ENCODE peak calls at places on chromosome 10, in seven cellular contexts. C, Z, R, V, J, F and B are unnamed samples.

GRCh38 chr10:13705526-13706169 is 118.9 kb downstream of the PRPF18 start:
- DNase-seq in Z (no peak), J (no peak), R (no peak), C (no peak), F (no peak), V (no peak), B (no peak)

GRCh38 chr10:29130190-29130673 is 158.6 kb upstream of the LYZL1 start:
- DNase-seq in J (no peak), C (no peak), R (no peak), F (no peak), Z (peak), V (no peak), B (no peak)

GRCh38 chr10:101144053-101144452 is 13.0 kb downstream of the TLX1 start:
- DNase-seq in V (no peak), J (no peak), Z (no peak), R (no peak), F (no peak), C (no peak), B (no peak)

GRCh38 chr10:17693009-17693408 is 49.1 kb downstream of the STAM start:
- DNase-seq in Z (no peak), C (no peak), R (no peak), V (no peak), J (no peak), F (no peak), B (no peak)

GRCh38 chr10:3623746-3624145 is 161.3 kb downstream of the KLF6 start:
- DNase-seq in F (no peak), Z (no peak), J (no peak), R (no peak), C (no peak), V (no peak), B (no peak)

GRCh38 chr10:97150616-97151015 is 35.1 kb downstream of the SLIT1 start:
- DNase-seq in R (no peak), Z (no peak), J (no peak), F (no peak), C (no peak), V (no peak), B (no peak)

GRCh38 chr10:102313221-102313896 is 68.0 kb downstream of the GBF1 start:
- DNase-seq in F (no peak), Z (no peak), J (no peak), R (no peak), V (no peak), C (no peak), B (no peak)

GRCh38 chr10:98916751-98917150 is 318.9 kb downstream of the HPSE2 start:
- DNase-seq in F (no peak), Z (no peak), C (no peak), J (no peak), V (no peak), R (no peak), B (no peak)

GRCh38 chr10:84076047-84076388 is 63.3 kb upstream of the GHITM start:
- DNase-seq in F (no peak), J (no peak), Z (no peak), V (no peak), C (no peak), R (no peak), B (no peak)

GRCh38 chr10:110556993-110557601 is 10.4 kb upstream of the SMC3 start:
- DNase-seq in C (peak), R (peak), J (peak), F (no peak), Z (peak), V (no peak), B (peak)

GRCh38 chr10:46541017-46541661 is 15.3 kb downstream of the GPRIN2 start:
- DNase-seq in Z (peak), C (peak), J (peak), R (no peak), F (peak), V (no peak), B (peak)

GRCh38 chr10:103969436-103969835 is 2.5 kb downstream of the SLK start:
- DNase-seq in Z (no peak), R (no peak), V (no peak), F (no peak), J (no peak), C (no peak), B (no peak)

GRCh38 chr10:31321396-31321941 is 2.5 kb downstream of the ZEB1 start:
- DNase-seq in C (peak), J (peak), F (no peak), Z (no peak), V (no peak), R (peak), B (no peak)

GRCh38 chr10:132470306-132471124 is 67.1 kb upstream of the INPP5A start:
- DNase-seq in V (no peak), F (peak), J (peak), C (peak), R (no peak), Z (no peak), B (no peak)

GRCh38 chr10:44703241-44704155 is 207.6 kb upstream of the TMEM72 start:
- DNase-seq in F (no peak), Z (no peak), V (no peak), C (no peak), J (no peak), R (no peak), B (no peak)

GRCh38 chr10:27192284-27192683 is 37.1 kb downstream of the MASTL start:
- DNase-seq in C (no peak), Z (peak), V (no peak), R (no peak), J (no peak), F (no peak), B (no peak)

GRCh38 chr10:75106242-75106641 is 5.2 kb upstream of the SAMD8 start:
- DNase-seq in V (no peak), F (peak), R (no peak), C (no peak), Z (no peak), J (no peak), B (no peak)

GRCh38 chr10:83541096-83541495 is 598.2 kb upstream of the GHITM start:
- DNase-seq in R (no peak), V (no peak), Z (no peak), C (no peak), F (no peak), J (no peak), B (no peak)

GRCh38 chr10:131000737-131001136 is 310.8 kb downstream of the TCERG1L start:
- DNase-seq in Z (no peak), F (no peak), V (no peak), R (no peak), C (no peak), J (no peak), B (no peak)

GRCh38 chr10:69501657-69502056 is 50.4 kb downstream of the TSPAN15 start:
- DNase-seq in R (no peak), V (no peak), Z (no peak), C (no peak), F (no peak), J (peak), B (no peak)
- H3K27ac ChIP-seq in R (no peak), V (no peak), Z (no peak), C (no peak), F (no peak), J (no peak), B (no peak)

GRCh38 chr10:125115409-125115808 is 45.0 kb downstream of the CTBP2 start:
- DNase-seq in Z (no peak), J (peak), C (no peak), R (no peak), F (no peak), V (no peak), B (no peak)
- H3K27ac ChIP-seq in Z (no peak), J (no peak), C (no peak), R (no peak), F (no peak), V (no peak), B (no peak)

DNA sequence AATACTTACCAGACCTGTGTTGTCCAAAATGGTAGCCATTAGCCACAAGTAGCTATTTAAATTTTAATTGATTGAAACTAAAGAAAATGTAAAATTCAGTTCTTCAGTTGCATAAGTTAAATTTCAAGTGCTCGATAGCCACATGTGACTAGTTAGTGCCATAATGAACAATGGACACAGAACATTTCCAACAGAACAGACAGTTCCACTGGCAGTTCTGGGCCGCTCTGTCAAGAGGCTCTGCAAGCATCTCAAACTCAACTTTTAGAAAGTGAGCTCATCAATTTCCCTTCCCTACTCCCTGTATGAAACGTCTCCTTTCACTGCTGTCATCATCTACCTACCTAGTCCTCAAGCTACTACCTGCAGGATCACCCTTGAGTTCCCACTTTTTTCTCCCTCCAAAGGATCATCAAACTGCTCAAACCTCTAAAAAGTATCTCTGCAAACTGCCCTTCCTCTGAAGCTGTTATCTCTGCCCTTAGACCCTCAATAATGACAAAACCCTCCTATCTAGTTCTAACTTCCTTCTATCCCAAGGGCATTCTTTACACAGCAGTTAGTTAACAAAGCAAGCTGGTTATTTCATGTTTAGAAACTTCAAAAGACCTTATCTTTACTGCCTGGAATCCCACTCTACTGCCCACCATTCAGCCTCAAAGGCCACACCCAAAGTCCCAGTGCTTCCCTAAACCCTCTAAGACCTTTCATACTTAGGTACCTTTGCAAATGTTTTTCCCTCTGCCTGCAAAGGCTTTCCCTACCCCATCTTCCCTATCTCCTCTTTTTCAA is 20.6 kb downstream of the SHTN1 start:
- DNase-seq in V (no peak), Z (no peak), F (no peak), C (no peak), J (no peak), R (no peak), B (no peak)
- H3K27ac ChIP-seq in V (peak), Z (no peak), F (no peak), C (no peak), J (no peak), R (no peak), B (no peak)

GRCh38 chr10:11551915-11552602 is 59.4 kb downstream of the USP6NL start:
- DNase-seq in Z (peak), C (no peak), F (no peak), J (no peak), V (no peak), R (no peak), B (no peak)
- H3K27ac ChIP-seq in Z (peak), C (peak), F (no peak), J (peak), V (no peak), R (no peak), B (peak)